ENCODE peak calls at places on chromosomes 4 and X, in six cellular contexts. One of them, this sample, is unnamed.
A peak's percentile ranks its signal among the peaks of the same experiment; 100 is the strongest.

GRCh38 chr4:171169396-171169795 is 643.8 kb upstream of the GALNTL6 start:
- DNase-seq in heart left ventricle: no peak
- DNase-seq in hepatocyte: no peak
- DNase-seq in endodermal cell: no peak
- DNase-seq in spleen: peak; percentile 59
- DNase-seq in PC-9: no peak
- DNase-seq in this sample: no peak

GRCh38 chr4:133145758-133146157 is 3.3 kb upstream of the PCDH10 start:
- DNase-seq in PC-9: no peak
- DNase-seq in endodermal cell: no peak
- DNase-seq in hepatocyte: no peak
- DNase-seq in heart left ventricle: no peak
- DNase-seq in spleen: no peak
- DNase-seq in this sample: no peak

GRCh38 chrX:155779831-155780230 is 101.3 kb upstream of the VAMP7 start:
- DNase-seq in PC-9: no peak
- DNase-seq in hepatocyte: no peak
- DNase-seq in spleen: no peak
- DNase-seq in endodermal cell: no peak
- DNase-seq in heart left ventricle: no peak
- DNase-seq in this sample: no peak

GRCh38 chrX:38726596-38726995 is 74.7 kb upstream of the MID1IP1 start:
- DNase-seq in endodermal cell: no peak
- DNase-seq in PC-9: no peak
- DNase-seq in heart left ventricle: peak; percentile 10
- DNase-seq in hepatocyte: peak; percentile 19
- DNase-seq in spleen: no peak
- DNase-seq in this sample: no peak

GRCh38 chrX:109843963-109844751 is 111.1 kb upstream of the ACSL4 start:
- DNase-seq in spleen: no peak
- DNase-seq in PC-9: no peak
- DNase-seq in heart left ventricle: no peak
- DNase-seq in endodermal cell: no peak
- DNase-seq in hepatocyte: no peak
- DNase-seq in this sample: no peak

GRCh38 chr4:98794565-98795205 is 134.2 kb downstream of the EIF4E start:
- DNase-seq in spleen: no peak
- DNase-seq in endodermal cell: peak; percentile 73
- DNase-seq in PC-9: peak; percentile 69
- DNase-seq in heart left ventricle: no peak
- DNase-seq in hepatocyte: peak; percentile 25
- DNase-seq in this sample: no peak

GRCh38 chrX:97743014-97743413 is 859.3 kb downstream of the RPA4 start:
- DNase-seq in endodermal cell: peak; percentile 55
- DNase-seq in spleen: no peak
- DNase-seq in PC-9: no peak
- DNase-seq in heart left ventricle: no peak
- DNase-seq in hepatocyte: no peak
- DNase-seq in this sample: no peak

GRCh38 chr4:22233257-22233656 is 282.6 kb downstream of the ADGRA3 start:
- DNase-seq in heart left ventricle: no peak
- DNase-seq in PC-9: no peak
- DNase-seq in endodermal cell: no peak
- DNase-seq in hepatocyte: no peak
- DNase-seq in spleen: no peak
- DNase-seq in this sample: no peak

GRCh38 chrX:18873189-18873791 is 110.6 kb downstream of the PHKA2 start:
- DNase-seq in hepatocyte: no peak
- DNase-seq in heart left ventricle: peak; percentile 15
- DNase-seq in spleen: peak; percentile 68
- DNase-seq in PC-9: peak; percentile 38
- DNase-seq in endodermal cell: no peak
- DNase-seq in this sample: no peak

DNA sequence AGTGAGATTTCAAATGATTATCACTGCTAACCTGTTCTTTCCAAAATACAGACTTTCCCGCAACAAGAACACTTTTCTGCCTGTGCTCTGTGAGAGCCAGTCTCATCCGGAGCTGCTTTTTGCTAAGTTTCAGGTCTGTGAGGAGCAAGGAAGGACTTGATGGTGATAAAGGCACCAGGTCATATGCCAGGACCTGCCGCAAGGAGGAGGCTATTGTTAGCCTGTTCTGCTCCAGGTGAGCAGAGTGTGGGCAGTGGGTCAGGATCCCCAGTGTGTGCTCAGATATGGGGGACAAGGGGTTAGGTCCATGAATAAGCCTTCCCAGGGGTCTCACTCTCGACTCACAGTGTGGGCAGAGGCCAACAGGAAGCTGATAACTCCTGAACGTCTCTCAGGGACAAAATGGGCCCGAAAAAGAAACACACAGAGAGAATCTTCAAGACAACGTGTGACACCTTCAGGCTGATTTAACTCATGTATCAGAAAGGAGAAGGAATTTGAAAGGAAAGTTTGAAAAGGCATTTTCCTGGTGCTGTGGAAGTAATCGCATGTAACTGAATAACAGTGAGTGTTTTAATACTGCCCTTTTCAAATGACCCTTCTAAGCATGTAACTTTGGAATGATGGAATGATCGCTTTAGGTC is 57.7 kb upstream of the PDLIM3 start:
- DNase-seq in spleen: no peak
- DNase-seq in hepatocyte: no peak
- DNase-seq in endodermal cell: no peak
- DNase-seq in heart left ventricle: no peak
- DNase-seq in PC-9: no peak
- DNase-seq in this sample: no peak
- H3K27ac ChIP-seq in spleen: no peak overlapping the region
- H3K27ac ChIP-seq in hepatocyte: no peak overlapping the region
- H3K27ac ChIP-seq in endodermal cell: no peak overlapping the region
- H3K27ac ChIP-seq in heart left ventricle: peak overlapping the region; percentile 22
- H3K27ac ChIP-seq in PC-9: no peak overlapping the region
- H3K27ac ChIP-seq in this sample: no peak overlapping the region

GRCh38 chr4:72067051-72067450 is 35.3 kb downstream of the NPFFR2 start:
- DNase-seq in heart left ventricle: no peak
- DNase-seq in spleen: no peak
- DNase-seq in endodermal cell: no peak
- DNase-seq in PC-9: no peak
- DNase-seq in hepatocyte: no peak
- DNase-seq in this sample: no peak

DNA sequence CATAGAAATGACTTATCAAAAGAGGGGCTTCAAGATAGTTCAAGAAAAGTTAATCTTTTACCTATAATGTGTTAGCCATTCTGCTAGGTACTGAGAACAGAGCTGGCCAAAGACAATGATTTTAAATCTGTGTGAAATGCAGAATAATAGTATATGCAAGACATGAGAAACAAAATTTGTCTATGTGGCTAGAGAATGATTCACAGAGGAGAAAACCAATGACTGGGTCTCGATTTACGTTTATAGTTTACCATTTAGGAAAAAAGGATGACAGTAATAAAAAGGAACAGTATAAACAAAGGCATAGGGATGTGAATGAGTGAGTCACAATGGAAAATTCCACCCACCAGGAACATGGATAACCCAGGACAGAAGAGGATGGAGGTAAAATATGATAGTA is 31.9 kb downstream of the NPFFR2 start:
- DNase-seq in PC-9: no peak
- DNase-seq in spleen: no peak
- DNase-seq in hepatocyte: no peak
- DNase-seq in endodermal cell: no peak
- DNase-seq in heart left ventricle: no peak
- DNase-seq in this sample: no peak
- H3K27me3 ChIP-seq in PC-9: no peaks in the 10 kb centered on the region
- H3K27me3 ChIP-seq in spleen: no peaks in the 10 kb centered on the region
- H3K27me3 ChIP-seq in hepatocyte: no peaks in the 10 kb centered on the region
- H3K27me3 ChIP-seq in endodermal cell: peaks cover 22% of the 10 kb centered on the region
- H3K27me3 ChIP-seq in heart left ventricle: no peaks in the 10 kb centered on the region
- H3K27me3 ChIP-seq in this sample: no peaks in the 10 kb centered on the region

GRCh38 chrX:65862638-65863037 is 177.2 kb downstream of the VSIG4 start:
- DNase-seq in heart left ventricle: no peak
- DNase-seq in PC-9: no peak
- DNase-seq in spleen: no peak
- DNase-seq in hepatocyte: no peak
- DNase-seq in endodermal cell: no peak
- DNase-seq in this sample: no peak
- TF ChIP-seq CTCF in heart left ventricle: no peak
- TF ChIP-seq CTCF in PC-9: no peak
- TF ChIP-seq CTCF in spleen: no peak
- TF ChIP-seq CTCF in hepatocyte: no peak
- TF ChIP-seq CTCF in endodermal cell: no peak
- TF ChIP-seq CTCF in this sample: no peak

DNA sequence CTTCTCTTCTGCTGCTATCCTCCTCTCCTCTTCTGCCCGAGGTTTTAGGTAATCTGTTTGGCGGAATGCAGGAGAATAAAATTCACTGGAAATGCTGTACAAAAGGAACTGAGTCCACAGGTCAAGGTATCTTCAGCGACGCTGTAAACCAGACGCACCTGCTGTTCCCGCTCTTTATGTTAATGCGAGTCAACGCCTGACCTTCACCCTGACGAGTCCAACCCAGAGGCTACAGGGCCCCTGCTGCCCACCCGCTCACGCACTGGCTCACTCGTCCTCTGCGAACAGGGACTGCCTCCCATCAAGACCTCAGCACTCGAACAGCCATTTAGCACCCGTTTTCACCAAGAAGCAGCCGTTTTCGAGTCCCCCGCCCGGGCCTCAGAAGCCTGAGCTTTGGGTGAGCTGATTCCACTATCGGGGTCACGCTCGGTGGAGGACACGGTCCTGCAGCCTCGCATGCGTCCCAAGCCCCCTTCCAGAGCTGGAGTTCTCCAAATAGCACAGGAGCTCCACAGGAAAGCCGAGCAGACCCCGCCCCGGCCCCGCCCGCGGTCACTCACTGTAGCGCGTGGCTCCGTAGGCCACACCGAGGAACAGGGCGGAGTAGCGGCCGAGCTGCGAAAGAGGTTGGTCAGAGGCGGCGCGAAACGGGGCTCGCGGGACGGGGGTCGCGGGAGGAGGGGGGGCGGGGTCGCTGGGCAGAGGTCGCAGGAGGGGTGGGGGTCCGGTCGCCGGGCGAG is 556 bp downstream of the ATP5ME start:
- DNase-seq in spleen: peak; percentile 93
- DNase-seq in endodermal cell: no peak
- DNase-seq in heart left ventricle: no peak
- DNase-seq in hepatocyte: peak; percentile 63
- DNase-seq in PC-9: no peak
- DNase-seq in this sample: peak; percentile 81
- H3K27ac ChIP-seq in spleen: peak overlapping the region; percentile 96
- H3K27ac ChIP-seq in endodermal cell: no peak overlapping the region
- H3K27ac ChIP-seq in heart left ventricle: peak overlapping the region; percentile 85
- H3K27ac ChIP-seq in hepatocyte: peak overlapping the region; percentile 38
- H3K27ac ChIP-seq in PC-9: no peak overlapping the region
- H3K27ac ChIP-seq in this sample: peak overlapping the region; percentile 98

GRCh38 chr4:156330436-156331031 is 376.9 kb upstream of the CTSO start:
- DNase-seq in hepatocyte: no peak
- DNase-seq in PC-9: no peak
- DNase-seq in spleen: no peak
- DNase-seq in heart left ventricle: no peak
- DNase-seq in endodermal cell: no peak
- DNase-seq in this sample: no peak
- H3K27me3 ChIP-seq in hepatocyte: no peaks in the 10 kb centered on the region
- H3K27me3 ChIP-seq in PC-9: no peaks in the 10 kb centered on the region
- H3K27me3 ChIP-seq in spleen: no peaks in the 10 kb centered on the region
- H3K27me3 ChIP-seq in heart left ventricle: no peaks in the 10 kb centered on the region
- H3K27me3 ChIP-seq in endodermal cell: no peaks in the 10 kb centered on the region
- H3K27me3 ChIP-seq in this sample: no peaks in the 10 kb centered on the region

GRCh38 chr4:5719329-5720055 is 8.5 kb downstream of the EVC start:
- DNase-seq in endodermal cell: no peak
- DNase-seq in PC-9: no peak
- DNase-seq in spleen: no peak
- DNase-seq in hepatocyte: no peak
- DNase-seq in heart left ventricle: no peak
- DNase-seq in this sample: no peak
- TF ChIP-seq CTCF in endodermal cell: no peak
- TF ChIP-seq CTCF in PC-9: no peak
- TF ChIP-seq CTCF in spleen: no peak
- TF ChIP-seq CTCF in hepatocyte: no peak
- TF ChIP-seq CTCF in heart left ventricle: no peak
- TF ChIP-seq CTCF in this sample: no peak

DNA sequence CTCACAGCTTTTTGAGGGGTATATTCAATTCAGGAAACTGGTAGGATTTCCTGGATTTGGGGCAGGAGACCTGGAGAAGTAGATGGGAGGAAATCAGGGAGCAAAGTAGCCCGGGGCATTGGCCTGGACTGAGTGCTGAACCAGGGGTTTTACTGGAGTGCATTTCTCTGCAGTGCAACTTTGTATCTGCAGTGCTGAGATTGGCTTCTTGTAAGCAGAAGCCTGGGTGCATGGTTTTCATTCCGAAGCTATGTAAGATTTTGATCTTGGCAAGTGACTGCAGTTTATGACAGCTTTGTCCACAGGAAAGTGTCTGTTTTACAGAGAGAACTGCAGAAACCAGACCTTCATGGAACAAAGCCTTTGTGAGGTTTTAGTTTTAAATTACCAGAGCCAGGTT is 158.3 kb downstream of the SPCS3 start:
- DNase-seq in spleen: no peak
- DNase-seq in heart left ventricle: no peak
- DNase-seq in hepatocyte: no peak
- DNase-seq in PC-9: no peak
- DNase-seq in endodermal cell: no peak
- DNase-seq in this sample: no peak
- H3K27ac ChIP-seq in spleen: no peak overlapping the region
- H3K27ac ChIP-seq in heart left ventricle: no peak overlapping the region
- H3K27ac ChIP-seq in hepatocyte: no peak overlapping the region
- H3K27ac ChIP-seq in PC-9: no peak overlapping the region
- H3K27ac ChIP-seq in endodermal cell: no peak overlapping the region
- H3K27ac ChIP-seq in this sample: no peak overlapping the region

GRCh38 chr4:13546374-13546854 is 2.1 kb upstream of the NKX3-2 start:
- DNase-seq in PC-9: no peak
- DNase-seq in endodermal cell: peak; percentile 58
- DNase-seq in heart left ventricle: no peak
- DNase-seq in hepatocyte: no peak
- DNase-seq in spleen: no peak
- DNase-seq in this sample: no peak
- H3K27me3 ChIP-seq in PC-9: no peaks in the 10 kb centered on the region
- H3K27me3 ChIP-seq in endodermal cell: peaks cover 83% of the 10 kb centered on the region
- H3K27me3 ChIP-seq in heart left ventricle: peaks cover 94% of the 10 kb centered on the region
- H3K27me3 ChIP-seq in hepatocyte: peaks cover 87% of the 10 kb centered on the region
- H3K27me3 ChIP-seq in spleen: peaks cover 18% of the 10 kb centered on the region
- H3K27me3 ChIP-seq in this sample: peaks cover 95% of the 10 kb centered on the region